ENCODE peak calls at places on chromosomes 4 and X, in four cellular contexts. A is M059J, Q is psoas muscle, F is adipocyte. O is an unnamed sample.
A peak's percentile ranks its signal among the peaks of the same experiment; 100 is the strongest.

GRCh38 chrX:150036641-150037040 is 98.3 kb upstream of the EOLA2 start:
- DNase-seq in F (no peak), A (peak; percentile 13), Q (no peak), O (no peak)

GRCh38 chr4:6688879-6689505 is 4.7 kb upstream of the S100P start:
- DNase-seq in Q (no peak), F (peak; percentile 93), A (peak; percentile 97), O (peak; percentile 97)

GRCh38 chr4:158025131-158025530 is 147.7 kb downstream of the GASK1B start:
- DNase-seq in Q (no peak), A (peak; percentile 91), F (no peak), O (peak; percentile 81)

GRCh38 chr4:98905834-98906233 is 23.1 kb downstream of the EIF4E start:
- DNase-seq in A (no peak), Q (no peak), F (peak; percentile 48), O (peak; percentile 57)

GRCh38 chr4:53055274-53055673 is 193.2 kb downstream of the RASL11B start:
- DNase-seq in A (peak; percentile 89), F (peak; percentile 76), Q (no peak), O (peak; percentile 29)

GRCh38 chr4:1199556-1200331 is 27.4 kb upstream of the SPON2 start:
- DNase-seq in A (no peak), F (no peak), Q (no peak), O (no peak)

GRCh38 chrX:108224727-108225455 is 133.3 kb downstream of the ATG4A start:
- DNase-seq in A (peak; percentile 37), Q (peak; percentile 31), F (peak; percentile 65), O (peak; percentile 49)

GRCh38 chr4:175412161-175412560 is 399.9 kb downstream of the GPM6A start:
- DNase-seq in Q (no peak), F (no peak), A (peak; percentile 69), O (peak; percentile 65)

GRCh38 chrX:131778269-131779218 is 234.7 kb downstream of the OR13H1 start:
- DNase-seq in A (peak; percentile 9), F (peak; percentile 85), Q (peak; percentile 69), O (peak; percentile 45)

GRCh38 chr4:129455462-129455861 is 359.5 kb downstream of the C4orf33 start:
- DNase-seq in F (no peak), A (no peak), Q (no peak), O (no peak)

GRCh38 chr4:121034010-121034409 is 38.3 kb downstream of the NDNF start:
- DNase-seq in F (peak; percentile 84), Q (no peak), A (no peak), O (no peak)